ENCODE peak calls at places on chromosome 19, in nine cellular contexts. D, F, R, J, P, W, L, O and K are unnamed samples.

GRCh38 chr19:42068361-42068755 is 1.6 kb downstream of the GRIK5 start:
- DNase-seq in D (no peak), F (no peak), R (no peak), J (no peak), P (no peak), W (no peak), L (no peak), O (no peak), K (no peak)

GRCh38 chr19:5985098-5985783 is 7.3 kb upstream of the RANBP3 start:
- DNase-seq in D (peak; percentile 61), F (no peak), R (no peak), J (no peak), P (no peak), W (no peak), L (no peak), O (no peak), K (no peak)

GRCh38 chr19:17184381-17184841 is 30.7 kb upstream of the USE1 start:
- DNase-seq in D (peak; percentile 7), F (peak; percentile 75), R (no peak), J (no peak), P (peak; percentile 37), W (no peak), L (no peak), O (no peak), K (no peak)

GRCh38 chr19:50555447-50556235 is 12.6 kb downstream of the LRRC4B start:
- DNase-seq in D (no peak), F (no peak), R (no peak), J (no peak), P (no peak), W (no peak), L (no peak), O (no peak), K (no peak)

GRCh38 chr19:48190288-48191284 is 20.1 kb downstream of the ZSWIM9 start:
- DNase-seq in D (peak; percentile 82), F (peak; percentile 68), R (no peak), J (peak; percentile 44), P (peak; percentile 90), W (no peak), L (no peak), O (peak; percentile 61), K (no peak)

GRCh38 chr19:29106353-29106885 is 106.5 kb downstream of the UQCRFS1 start:
- DNase-seq in D (no peak), F (no peak), R (no peak), J (no peak), P (no peak), W (no peak), L (no peak), O (no peak), K (no peak)

GRCh38 chr19:23403581-23404324 is 8.5 kb upstream of the ZNF91 start:
- DNase-seq in D (no peak), F (peak; percentile 87), R (no peak), J (peak; percentile 57), P (no peak), W (no peak), L (no peak), O (no peak), K (no peak)

GRCh38 chr19:35231956-35232746 is 3.6 kb upstream of the FAM187B start:
- DNase-seq in D (no peak), F (no peak), R (no peak), J (no peak), P (no peak), W (no peak), L (no peak), O (no peak), K (no peak)

GRCh38 chr19:48967346-48968178 is 2.5 kb downstream of the FTL start:
- DNase-seq in D (peak; percentile 67), F (peak; percentile 62), R (no peak), J (peak; percentile 25), P (peak; percentile 80), W (no peak), L (peak; percentile 60), O (no peak), K (no peak)

GRCh38 chr19:10222201-10222890 is 8.8 kb downstream of the S1PR2 start:
- DNase-seq in D (no peak), F (no peak), R (no peak), J (no peak), P (no peak), W (no peak), L (no peak), O (no peak), K (no peak)

GRCh38 chr19:49739933-49740332 is 23.2 kb downstream of the TSKS start:
- DNase-seq in D (no peak), F (no peak), R (no peak), J (no peak), P (no peak), W (no peak), L (no peak), O (no peak), K (no peak)

GRCh38 chr19:35731779-35732405 is 10.4 kb downstream of the IGFLR1 start:
- DNase-seq in D (no peak), F (no peak), R (no peak), J (no peak), P (no peak), W (no peak), L (no peak), O (no peak), K (no peak)

GRCh38 chr19:35718345-35719041 is 690 bp downstream of the KMT2B start:
- DNase-seq in D (no peak), F (peak; percentile 64), R (no peak), J (peak; percentile 56), P (peak; percentile 35), W (no peak), L (peak; percentile 56), O (peak; percentile 32), K (no peak)

GRCh38 chr19:30565680-30566079 is 193.5 kb downstream of the ZNF536 start:
- DNase-seq in D (no peak), F (no peak), R (no peak), J (no peak), P (no peak), W (peak; percentile 7), L (no peak), O (no peak), K (no peak)
- H3K27ac ChIP-seq in D (no peak overlapping the region), F (no peak overlapping the region), R (peak overlapping the region; percentile 70), J (no peak overlapping the region), P (no peak overlapping the region), W (no peak overlapping the region), L (no peak overlapping the region), O (no peak overlapping the region), K (no peak overlapping the region)

DNA sequence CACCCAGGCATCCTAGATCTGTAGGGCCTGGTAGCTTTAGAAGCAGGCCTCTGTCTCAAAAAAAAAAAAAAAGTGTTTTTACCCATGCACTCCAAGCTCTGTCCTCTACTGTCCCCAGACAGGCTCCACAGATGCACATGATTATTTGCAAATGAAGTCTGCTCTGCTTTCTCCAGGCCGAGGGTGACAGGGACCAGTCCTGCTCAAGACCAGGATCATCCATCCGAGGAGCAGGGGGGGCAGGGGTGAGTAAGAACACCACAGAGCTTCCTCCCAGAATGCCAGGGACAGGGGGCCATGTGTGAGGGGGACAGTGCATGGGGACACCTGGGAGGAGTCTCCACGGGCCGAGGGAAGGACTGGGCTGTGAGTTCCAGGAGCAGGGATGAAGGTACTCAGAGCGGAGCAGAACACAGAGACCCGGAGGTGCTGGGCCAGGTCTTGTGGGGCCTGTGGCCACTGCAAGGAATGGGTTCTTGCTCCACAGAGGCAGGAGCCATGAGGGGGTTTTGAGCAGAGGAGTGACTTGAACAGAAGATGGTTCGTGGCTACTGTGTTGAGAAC is 51.6 kb downstream of the SLC7A9 start:
- DNase-seq in D (no peak), F (no peak), R (no peak), J (no peak), P (no peak), W (no peak), L (no peak), O (no peak), K (no peak)
- H3K27me3 ChIP-seq in D (peaks cover 10% of the 10 kb centered on the region), F (no peaks in the 10 kb centered on the region), R (no peaks in the 10 kb centered on the region), J (no peaks in the 10 kb centered on the region), P (no peaks in the 10 kb centered on the region), W (peaks cover 8% of the 10 kb centered on the region), L (peaks cover 11% of the 10 kb centered on the region), O (peaks cover 18% of the 10 kb centered on the region), K (no peaks in the 10 kb centered on the region)

GRCh38 chr19:12793290-12794195 is 2.3 kb downstream of the JUNB start:
- DNase-seq in D (peak; percentile 92), F (peak; percentile 97), R (peak; percentile 88), J (peak; percentile 95), P (peak; percentile 91), W (peak; percentile 96), L (peak; percentile 94), O (peak; percentile 95), K (peak; percentile 66)
- TF ChIP-seq POLR2A in D (peak; percentile 96), F (peak; percentile 76), R (peak; percentile 86), J (peak; percentile 97), P (peak; percentile 6), W (peak; percentile 67), L (peak; percentile 78), O (peak; percentile 80), K (peak; percentile 77)

GRCh38 chr19:8820234-8820633 is 11.9 kb downstream of the ZNF558 start:
- DNase-seq in D (no peak), F (no peak), R (no peak), J (no peak), P (no peak), W (no peak), L (no peak), O (no peak), K (no peak)
- H3K27ac ChIP-seq in D (no peak overlapping the region), F (no peak overlapping the region), R (no peak overlapping the region), J (no peak overlapping the region), P (no peak overlapping the region), W (no peak overlapping the region), L (no peak overlapping the region), O (no peak overlapping the region), K (no peak overlapping the region)

DNA sequence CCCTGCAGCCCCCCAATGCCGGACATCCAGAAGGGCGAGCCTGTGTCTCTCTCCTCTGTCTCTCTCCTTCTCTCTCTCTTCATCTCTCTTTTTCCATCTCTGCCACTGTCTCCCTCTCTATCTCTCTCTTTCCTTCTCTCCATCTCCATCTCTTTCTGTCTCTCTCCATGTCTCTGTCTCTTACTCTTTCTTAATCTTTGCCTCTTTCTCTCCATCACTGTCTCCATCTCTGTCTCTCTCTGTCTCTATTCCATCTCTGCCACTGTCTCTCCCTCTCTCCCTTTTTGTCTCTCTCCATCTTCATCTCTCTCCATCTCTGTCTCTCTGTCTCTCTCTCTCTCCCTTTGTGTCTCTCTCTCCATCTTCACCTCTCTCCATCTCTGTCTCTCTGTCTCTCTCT is 25.7 kb upstream of the TCF3 start:
- DNase-seq in D (no peak), F (no peak), R (no peak), J (no peak), P (no peak), W (no peak), L (no peak), O (no peak), K (no peak)
- H3K27me3 ChIP-seq in D (peaks cover 54% of the 10 kb centered on the region), F (peaks cover 18% of the 10 kb centered on the region), R (peaks cover 89% of the 10 kb centered on the region), J (no peaks in the 10 kb centered on the region), P (no peaks in the 10 kb centered on the region), W (peaks cover 81% of the 10 kb centered on the region), L (peaks cover 82% of the 10 kb centered on the region), O (peaks cover 100% of the 10 kb centered on the region), K (peaks cover 19% of the 10 kb centered on the region)

DNA sequence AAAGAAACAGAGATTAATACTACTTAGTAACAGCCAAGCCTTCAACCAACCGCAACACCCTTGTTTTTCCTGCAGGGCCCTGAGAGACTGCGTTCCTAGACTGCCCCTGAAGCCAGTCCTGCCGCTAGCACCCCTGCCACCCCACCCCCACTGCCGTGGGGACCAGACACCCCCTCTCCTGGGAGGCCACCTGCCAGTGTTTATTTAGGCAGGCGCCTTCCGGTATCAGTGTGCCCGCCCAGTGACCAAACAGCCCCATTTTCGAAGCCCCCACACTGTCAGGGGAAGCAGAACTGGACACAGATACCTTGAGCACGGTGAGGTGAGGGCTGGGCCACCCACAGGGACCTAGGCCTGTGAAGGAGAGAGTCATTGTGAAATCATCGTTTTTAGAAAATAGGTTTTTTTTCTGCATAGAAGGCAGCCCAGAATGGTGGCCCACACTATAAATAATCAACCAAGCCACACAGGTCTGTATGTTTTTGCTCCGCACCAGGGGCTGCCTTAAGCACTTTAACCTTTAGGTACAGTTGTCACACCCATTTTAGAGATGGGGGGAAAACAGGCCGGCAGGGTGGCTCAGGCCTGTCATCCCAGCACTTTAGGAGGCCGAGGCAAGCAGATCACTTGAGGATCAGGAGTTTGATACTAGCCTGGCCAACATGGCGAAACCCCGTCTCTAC is 3.5 kb upstream of the TLE5 start:
- DNase-seq in D (no peak), F (peak; percentile 83), R (no peak), J (peak; percentile 56), P (no peak), W (no peak), L (no peak), O (peak; percentile 57), K (no peak)
- TF ChIP-seq POLR2A in D (no peak), F (no peak), R (no peak), J (no peak), P (no peak), W (no peak), L (no peak), O (no peak), K (no peak)